ENCODE peak calls at places on chromosomes 16 and 17, in five cellular contexts. One of them, this sample, is unnamed.

GRCh38 chr16:22214893-22215292 is 8.8 kb downstream of the EEF2K start:
- DNase-seq in GM12878: no peak
- DNase-seq in H1: no peak
- DNase-seq in HepG2: no peak
- DNase-seq in K562: no peak
- DNase-seq in this sample: no peak

GRCh38 chr17:1498869-1499268 is 6.4 kb upstream of the MYO1C start:
- DNase-seq in K562: no peak
- DNase-seq in GM12878: no peak
- DNase-seq in H1: no peak
- DNase-seq in HepG2: no peak
- DNase-seq in this sample: no peak

GRCh38 chr16:14456793-14457481 is 173.1 kb downstream of the PARN start:
- DNase-seq in H1: no peak
- DNase-seq in GM12878: no peak
- DNase-seq in K562: no peak
- DNase-seq in HepG2: no peak
- DNase-seq in this sample: no peak

GRCh38 chr17:79088266-79088996 is 13.8 kb downstream of the ENGASE start:
- DNase-seq in H1: no peak
- DNase-seq in K562: no peak
- DNase-seq in HepG2: no peak
- DNase-seq in GM12878: no peak
- DNase-seq in this sample: no peak

GRCh38 chr17:49603720-49604119 is 28.0 kb downstream of the NXPH3 start:
- DNase-seq in GM12878: no peak
- DNase-seq in HepG2: no peak
- DNase-seq in H1: no peak
- DNase-seq in K562: no peak
- DNase-seq in this sample: no peak

GRCh38 chr16:86011532-86011931 is 112.6 kb downstream of the IRF8 start:
- DNase-seq in H1: no peak
- DNase-seq in GM12878: peak
- DNase-seq in HepG2: no peak
- DNase-seq in K562: no peak
- DNase-seq in this sample: no peak

GRCh38 chr16:2532494-2533141 is 1.4 kb upstream of the CEMP1 start:
- DNase-seq in HepG2: peak
- DNase-seq in H1: peak
- DNase-seq in GM12878: peak
- DNase-seq in K562: peak
- DNase-seq in this sample: peak

GRCh38 chr16:56547120-56547948 is 17.5 kb upstream of the MT4 start:
- DNase-seq in HepG2: no peak
- DNase-seq in H1: peak
- DNase-seq in K562: no peak
- DNase-seq in GM12878: no peak
- DNase-seq in this sample: no peak

GRCh38 chr16:456891-457483 is 31.5 kb downstream of the RAB11FIP3 start:
- DNase-seq in K562: peak
- DNase-seq in GM12878: no peak
- DNase-seq in HepG2: no peak
- DNase-seq in H1: no peak
- DNase-seq in this sample: no peak

GRCh38 chr16:720507-720989 is 398 bp upstream of the ANTKMT start:
- DNase-seq in K562: peak
- DNase-seq in HepG2: no peak
- DNase-seq in GM12878: no peak
- DNase-seq in H1: no peak
- DNase-seq in this sample: no peak

DNA sequence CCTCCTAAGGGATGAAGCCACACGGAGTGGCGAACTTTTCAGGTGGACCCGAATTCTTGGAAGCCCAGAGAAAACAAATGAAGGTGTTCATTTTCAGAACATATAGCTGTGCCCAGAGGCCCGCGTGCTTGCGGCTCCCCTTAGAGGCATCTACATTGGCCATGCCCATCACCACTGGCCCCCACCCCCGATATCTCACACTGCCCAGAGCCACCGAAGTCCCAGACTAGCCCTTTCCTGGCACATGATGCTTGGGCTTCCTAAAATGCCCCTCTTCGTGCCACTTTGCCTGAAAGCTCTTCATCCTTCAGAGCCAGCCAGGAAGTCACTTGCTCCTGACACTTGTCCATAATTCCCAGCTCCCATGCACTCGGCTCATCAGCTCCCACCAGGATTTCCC is 2.1 kb upstream of the HEXIM1 start:
- DNase-seq in GM12878: no peak
- DNase-seq in HepG2: no peak
- DNase-seq in H1: no peak
- DNase-seq in K562: no peak
- DNase-seq in this sample: no peak
- H3K9ac ChIP-seq in GM12878: no peak
- H3K9ac ChIP-seq in HepG2: peak
- H3K9ac ChIP-seq in H1: no peak
- H3K9ac ChIP-seq in K562: peak
- H3K9ac ChIP-seq in this sample: peak

DNA sequence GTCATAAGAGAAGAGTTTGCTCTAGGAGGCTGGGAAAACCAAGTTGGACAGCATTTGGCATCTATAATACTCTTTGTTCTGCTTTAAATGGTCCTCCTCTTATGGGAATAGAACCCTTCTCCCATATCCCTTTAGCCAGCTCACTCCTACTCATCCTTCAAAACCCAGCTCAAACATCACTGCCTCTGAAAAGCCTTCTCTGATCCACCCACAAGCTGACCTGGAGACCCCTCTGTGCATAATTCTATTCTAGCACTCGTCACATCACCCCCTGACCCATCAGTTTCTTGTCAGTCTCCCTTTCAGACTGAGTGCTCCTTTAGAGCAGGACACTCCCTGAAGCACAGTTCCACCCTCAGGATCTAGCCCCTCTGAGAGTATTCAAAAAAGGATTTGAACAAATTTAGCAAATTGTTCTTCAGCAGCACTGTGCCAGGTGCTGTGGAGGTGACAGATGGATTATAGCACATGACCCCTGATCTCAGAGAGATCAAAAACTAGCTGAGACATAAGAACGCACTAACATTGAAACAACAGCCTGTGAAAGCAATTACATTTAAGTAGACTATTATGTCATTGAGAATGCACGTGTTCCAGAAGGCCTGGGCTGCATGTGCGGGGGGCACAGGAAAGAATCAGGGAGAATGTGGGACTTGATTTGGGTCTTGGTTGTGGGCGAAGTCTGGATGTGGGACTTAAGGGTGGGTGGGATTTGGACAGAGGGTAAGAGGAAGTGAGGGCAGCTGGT is 43.6 kb downstream of the MRPS23 start:
- DNase-seq in HepG2: no peak
- DNase-seq in H1: no peak
- DNase-seq in K562: no peak
- DNase-seq in GM12878: no peak
- DNase-seq in this sample: no peak
- TF ChIP-seq SIN3A in HepG2: no peak
- TF ChIP-seq SIN3A in H1: no peak
- TF ChIP-seq SIN3A in K562: no peak
- TF ChIP-seq SIN3A in GM12878: no peak
- TF ChIP-seq SIN3A in this sample: no peak

DNA sequence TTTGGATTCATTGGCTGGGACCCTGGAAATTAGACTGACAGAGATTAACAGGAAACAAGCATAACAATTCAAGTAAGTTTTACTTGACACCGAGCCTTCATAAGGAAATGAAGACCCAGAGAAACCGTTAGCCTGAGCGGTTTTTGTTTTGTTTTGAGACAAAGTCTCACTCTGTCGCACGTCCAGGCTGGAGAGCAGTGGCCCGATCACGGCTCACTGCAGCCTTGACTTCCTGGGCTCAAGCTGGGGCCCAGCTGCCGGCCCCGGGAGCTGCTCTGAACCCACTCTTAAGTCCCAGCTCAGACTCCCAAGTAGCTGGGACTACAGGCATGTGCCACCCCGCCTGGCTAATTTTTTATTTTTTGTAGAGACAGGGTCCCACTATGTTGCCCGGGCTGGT is 321.3 kb downstream of the SEC14L1 start:
- DNase-seq in HepG2: no peak
- DNase-seq in GM12878: peak
- DNase-seq in H1: no peak
- DNase-seq in K562: no peak
- DNase-seq in this sample: no peak
- TF ChIP-seq ZNF274 in HepG2: no peak
- TF ChIP-seq ZNF274 in GM12878: no peak
- TF ChIP-seq ZNF274 in H1: no peak
- TF ChIP-seq ZNF274 in K562: no peak
- TF ChIP-seq ZNF274 in this sample: no peak

GRCh38 chr17:46832945-46833839 is 14.7 kb upstream of the WNT3 start:
- DNase-seq in H1: no peak
- DNase-seq in K562: no peak
- DNase-seq in HepG2: peak
- DNase-seq in GM12878: no peak
- DNase-seq in this sample: no peak

GRCh38 chr17:46832306-46832895 is 13.9 kb upstream of the WNT3 start:
- DNase-seq in GM12878: no peak
- DNase-seq in K562: no peak
- DNase-seq in HepG2: no peak
- DNase-seq in H1: no peak
- DNase-seq in this sample: no peak

GRCh38 chr17:46833840-46834208 is 15.3 kb upstream of the WNT3 start:
- DNase-seq in GM12878: no peak
- DNase-seq in K562: no peak
- DNase-seq in H1: no peak
- DNase-seq in HepG2: no peak
- DNase-seq in this sample: no peak

GRCh38 chr17:46834846-46835245 is 16.4 kb upstream of the WNT3 start:
- DNase-seq in HepG2: no peak
- DNase-seq in K562: no peak
- DNase-seq in GM12878: no peak
- DNase-seq in H1: no peak
- DNase-seq in this sample: no peak

DNA sequence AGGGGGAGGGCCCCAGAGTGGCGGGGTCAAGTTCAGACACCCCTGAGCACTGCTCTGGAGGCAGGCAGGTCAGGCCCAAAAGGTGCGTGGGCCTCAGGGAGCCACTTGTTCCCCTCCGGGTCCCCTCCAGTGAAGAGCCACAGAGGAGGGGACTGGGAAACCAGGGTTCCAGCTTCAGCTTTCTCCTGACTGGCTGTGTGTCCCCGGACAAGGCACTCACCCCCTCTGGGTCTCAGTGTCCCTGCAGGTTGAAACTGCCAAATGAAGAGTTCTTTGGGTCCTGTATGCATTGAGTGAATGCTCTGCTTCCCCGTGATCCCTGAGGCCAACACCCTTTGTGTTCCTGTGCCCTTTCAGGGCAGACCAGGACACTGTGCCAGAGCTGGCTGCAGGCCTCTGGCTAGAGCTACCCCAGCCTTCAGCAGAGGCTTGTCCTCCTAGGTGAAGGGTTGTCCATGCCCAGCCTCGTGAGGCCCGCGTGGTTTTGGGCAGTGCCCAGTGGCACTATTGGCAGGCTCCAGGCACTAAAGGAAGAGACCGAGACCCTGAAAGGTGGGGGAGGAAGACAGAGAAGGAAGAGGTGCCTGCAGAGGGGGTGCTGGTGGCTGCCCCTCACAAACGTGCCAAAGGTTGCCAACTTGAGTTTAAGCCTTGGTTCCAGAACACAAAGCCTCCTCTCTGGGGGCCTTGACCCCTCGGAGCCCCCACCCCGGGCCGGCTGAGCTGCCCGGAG is 13.2 kb upstream of the WNT3 start:
- DNase-seq in GM12878: no peak
- DNase-seq in HepG2: no peak
- DNase-seq in K562: no peak
- DNase-seq in H1: no peak
- DNase-seq in this sample: no peak
- H3K9ac ChIP-seq in GM12878: no peak
- H3K9ac ChIP-seq in HepG2: no peak
- H3K9ac ChIP-seq in K562: no peak
- H3K9ac ChIP-seq in H1: no peak
- H3K9ac ChIP-seq in this sample: no peak

GRCh38 chr17:26766743-26767142 is 527.2 kb upstream of the WSB1 start:
- DNase-seq in K562: no peak
- DNase-seq in GM12878: no peak
- DNase-seq in HepG2: no peak
- DNase-seq in H1: no peak
- DNase-seq in this sample: no peak

GRCh38 chr17:26765860-26766709 is 527.8 kb upstream of the WSB1 start:
- DNase-seq in HepG2: no peak
- DNase-seq in H1: no peak
- DNase-seq in GM12878: no peak
- DNase-seq in K562: no peak
- DNase-seq in this sample: no peak
- TF ChIP-seq SIN3A in HepG2: no peak
- TF ChIP-seq SIN3A in H1: no peak
- TF ChIP-seq SIN3A in GM12878: no peak
- TF ChIP-seq SIN3A in K562: no peak
- TF ChIP-seq SIN3A in this sample: no peak

DNA sequence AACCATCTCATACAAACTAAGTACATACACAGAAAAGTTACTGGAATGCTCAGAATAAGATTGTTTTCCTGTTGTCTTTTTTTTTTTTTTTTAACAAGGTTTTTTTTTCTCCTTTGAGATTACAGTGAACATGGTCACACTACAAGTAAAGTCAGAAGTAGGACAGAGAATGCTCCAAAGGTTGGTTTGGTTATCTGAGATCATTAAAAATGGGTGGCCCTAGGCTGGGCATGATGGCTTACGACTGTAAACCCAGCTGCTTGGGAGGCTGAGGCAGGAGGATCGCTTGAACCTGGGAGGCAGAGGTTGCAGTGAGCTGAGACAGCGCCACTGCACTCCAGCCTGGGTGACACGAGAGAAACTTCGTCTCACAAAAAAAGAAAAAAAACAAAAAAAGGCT is 6.9 kb upstream of the ST6GALNAC1 start:
- DNase-seq in GM12878: no peak
- DNase-seq in H1: no peak
- DNase-seq in K562: no peak
- DNase-seq in HepG2: no peak
- DNase-seq in this sample: no peak
- TF ChIP-seq ZNF274 in GM12878: no peak
- TF ChIP-seq ZNF274 in H1: no peak
- TF ChIP-seq ZNF274 in K562: no peak
- TF ChIP-seq ZNF274 in HepG2: no peak
- TF ChIP-seq ZNF274 in this sample: no peak

DNA sequence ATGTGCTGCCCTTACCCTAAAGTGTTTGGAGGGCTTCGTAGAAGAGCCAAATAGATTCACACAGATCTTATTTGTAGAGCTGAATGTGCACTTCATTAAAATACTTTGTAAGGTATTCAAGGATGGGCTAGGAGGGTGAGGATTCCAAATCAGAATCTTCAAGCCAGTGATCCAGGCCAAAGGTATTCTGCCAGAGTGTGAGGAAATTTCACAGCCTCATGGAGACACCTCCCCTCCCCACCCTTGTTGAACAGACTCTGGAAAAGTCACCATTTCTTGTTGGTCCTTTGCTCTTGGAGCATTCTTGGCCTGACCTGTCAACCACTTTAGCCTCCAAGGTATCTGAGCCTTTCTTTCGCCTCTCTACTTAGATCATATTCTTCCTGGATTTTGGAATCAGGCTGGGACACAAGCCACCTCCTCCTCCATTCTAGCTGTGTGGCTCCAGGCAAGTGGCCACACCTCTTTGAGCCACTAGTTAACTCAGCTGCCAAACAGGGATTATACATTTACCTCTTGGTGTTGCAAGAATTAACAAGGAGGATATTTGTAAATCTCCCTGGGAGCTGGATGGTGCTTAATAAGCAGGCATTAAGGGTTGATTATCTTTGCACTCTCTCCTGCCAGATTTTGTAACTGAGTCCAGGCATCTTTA is 193.4 kb downstream of the WWOX start:
- DNase-seq in GM12878: no peak
- DNase-seq in K562: no peak
- DNase-seq in H1: no peak
- DNase-seq in HepG2: peak
- DNase-seq in this sample: no peak
- H3K9ac ChIP-seq in GM12878: no peak
- H3K9ac ChIP-seq in K562: no peak
- H3K9ac ChIP-seq in H1: no peak
- H3K9ac ChIP-seq in HepG2: peak
- H3K9ac ChIP-seq in this sample: no peak

This sample was measured in HCT116.